ENCODE peak calls at places on chromosomes 11 and 22, in seven cellular contexts. P, U, K, V, C, B and N are unnamed samples.

GRCh38 chr11:93737904-93738612 is 3.2 kb downstream of the TAF1D start:
- DNase-seq in P (no peak), U (no peak), K (no peak), V (no peak), C (peak; percentile 42), B (no peak), N (no peak)

GRCh38 chr11:58905716-58906547 is 33.4 kb upstream of the GLYATL1 start:
- DNase-seq in P (peak; percentile 47), U (peak; percentile 87), K (no peak), V (no peak), C (no peak), B (peak; percentile 63), N (peak; percentile 82)

GRCh38 chr11:4048340-4048739 is 46.3 kb upstream of the RRM1 start:
- DNase-seq in P (no peak), U (no peak), K (no peak), V (no peak), C (no peak), B (no peak), N (no peak)

GRCh38 chr11:11931461-11932055 is 76.9 kb downstream of the DKK3 start:
- DNase-seq in P (no peak), U (no peak), K (peak; percentile 38), V (no peak), C (peak; percentile 40), B (no peak), N (no peak)

GRCh38 chr11:35873721-35874120 is 70.1 kb upstream of the LDLRAD3 start:
- DNase-seq in P (no peak), U (no peak), K (no peak), V (peak; percentile 49), C (no peak), B (no peak), N (no peak)

GRCh38 chr11:126718319-126718718 is 282.3 kb downstream of the KIRREL3 start:
- DNase-seq in P (no peak), U (no peak), K (no peak), V (no peak), C (no peak), B (no peak), N (no peak)

GRCh38 chr11:23957309-23957708 is 539.5 kb upstream of the LUZP2 start:
- DNase-seq in P (no peak), U (no peak), K (no peak), V (no peak), C (no peak), B (no peak), N (no peak)

GRCh38 chr11:115653926-115654325 is 149.7 kb upstream of the CADM1 start:
- DNase-seq in P (no peak), U (no peak), K (no peak), V (no peak), C (no peak), B (no peak), N (no peak)

GRCh38 chr22:25448435-25449051 is 115.9 kb upstream of the GRK3 start:
- DNase-seq in P (no peak), U (no peak), K (no peak), V (no peak), C (peak; percentile 28), B (no peak), N (peak; percentile 15)

GRCh38 chr22:46942816-46943783 is 180.7 kb downstream of the TBC1D22A start:
- DNase-seq in P (no peak), U (peak; percentile 87), K (no peak), V (no peak), C (no peak), B (peak; percentile 41), N (no peak)

GRCh38 chr22:19183216-19183615 is 4.7 kb upstream of the SLC25A1 start:
- DNase-seq in P (no peak), U (no peak), K (no peak), V (no peak), C (no peak), B (no peak), N (no peak)

GRCh38 chr11:45180888-45181594 is 34.6 kb downstream of the PRDM11 start:
- DNase-seq in P (peak; percentile 48), U (peak; percentile 92), K (peak; percentile 31), V (peak; percentile 89), C (peak; percentile 14), B (peak; percentile 64), N (peak; percentile 66)

GRCh38 chr11:3022982-3023381 is 30.9 kb upstream of the NAP1L4 start:
- DNase-seq in P (no peak), U (no peak), K (no peak), V (no peak), C (no peak), B (no peak), N (no peak)

GRCh38 chr11:73521621-73522020 is 76.3 kb downstream of the FAM168A start:
- DNase-seq in P (no peak), U (no peak), K (peak; percentile 68), V (no peak), C (peak; percentile 33), B (no peak), N (peak; percentile 6)

GRCh38 chr11:107576497-107577086 is 11.1 kb upstream of the ALKBH8 start:
- DNase-seq in P (peak; percentile 26), U (no peak), K (no peak), V (no peak), C (peak; percentile 52), B (no peak), N (peak; percentile 59)

DNA sequence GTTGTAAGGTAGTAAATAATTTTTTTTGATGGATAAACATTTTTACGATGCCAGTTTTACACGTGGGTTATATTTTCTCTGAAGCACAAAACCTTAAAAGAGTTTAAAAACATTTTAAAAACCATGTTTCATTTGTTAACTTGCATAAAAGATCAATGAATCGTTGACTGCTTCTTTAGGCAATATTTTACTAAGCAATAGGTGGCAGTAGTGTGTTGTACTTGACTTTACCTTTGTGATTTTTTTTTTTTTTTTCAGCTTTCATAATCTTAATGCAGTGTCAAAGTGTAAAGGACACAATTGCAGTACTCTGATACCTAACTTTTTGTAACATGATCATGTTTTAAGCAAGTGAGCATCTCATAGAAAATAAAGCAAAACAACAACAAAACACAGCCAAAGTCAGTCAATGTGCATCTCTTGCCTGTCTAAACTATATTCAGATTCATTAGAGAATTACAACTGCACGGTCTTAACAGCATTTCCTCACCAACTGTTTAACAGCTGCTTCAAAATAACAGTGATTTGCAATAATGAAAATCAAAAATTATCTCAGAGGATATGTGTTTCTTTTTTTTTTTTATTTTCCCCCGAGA is 27.7 kb downstream of the DNAJC24 start:
- DNase-seq in P (no peak), U (no peak), K (no peak), V (no peak), C (peak; percentile 17), B (no peak), N (no peak)
- TF ChIP-seq CTCF in P (peak; percentile 72), U (no peak), K (peak; percentile 72), V (no peak), C (peak; percentile 46), B (peak; percentile 70), N (peak; percentile 44)

DNA sequence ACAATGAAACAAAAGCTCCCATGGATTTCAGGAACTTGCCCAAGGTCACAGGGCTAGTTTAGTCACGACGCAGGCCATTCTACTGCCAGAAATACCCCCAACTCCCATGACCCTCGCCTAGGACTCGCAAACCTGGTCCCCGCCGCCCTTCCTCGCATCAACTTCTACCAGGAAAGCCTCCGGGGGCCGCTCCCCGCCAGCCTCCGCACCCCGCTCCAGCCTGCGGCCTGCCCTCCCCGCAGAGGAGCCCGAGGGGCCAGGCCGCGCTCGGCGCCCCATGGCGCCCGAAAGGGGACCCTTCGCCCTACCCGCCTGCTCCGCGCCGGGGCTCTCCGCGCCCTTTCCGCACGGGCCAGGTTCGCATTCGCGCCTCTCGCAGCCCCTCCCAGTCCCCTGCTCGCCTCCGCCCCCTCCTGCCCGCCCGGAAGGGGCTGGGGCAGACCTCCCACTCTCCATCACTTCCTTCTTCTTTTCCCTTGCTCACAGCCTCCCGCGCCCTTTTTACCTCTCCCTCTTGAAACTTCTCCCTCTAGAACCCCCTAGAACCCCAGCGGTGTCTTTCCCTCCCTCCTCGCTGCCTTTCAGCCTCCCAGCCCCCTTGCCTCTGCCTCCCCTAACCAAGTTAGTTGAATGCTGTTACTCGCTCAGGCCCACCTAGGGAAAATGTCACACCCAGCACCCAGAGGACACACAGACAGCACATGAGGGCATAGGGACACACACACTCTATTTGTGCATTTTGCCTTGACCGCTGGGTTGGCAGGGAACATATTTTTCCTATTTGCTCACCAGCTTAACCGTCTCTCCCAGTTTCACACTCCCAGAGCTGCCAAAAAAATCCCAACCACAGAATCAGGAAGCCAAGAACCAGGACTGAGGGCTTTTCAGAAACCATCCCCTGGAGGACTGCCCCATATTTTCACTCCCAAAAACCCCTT is at the start of gene SLC43A3:
- DNase-seq in P (peak; percentile 27), U (peak; percentile 96), K (no peak), V (peak; percentile 87), C (peak; percentile 89), B (peak; percentile 75), N (peak; percentile 73)
- TF ChIP-seq CTCF in P (peak; percentile 6), U (no peak), K (no peak), V (no peak), C (no peak), B (no peak), N (no peak)

DNA sequence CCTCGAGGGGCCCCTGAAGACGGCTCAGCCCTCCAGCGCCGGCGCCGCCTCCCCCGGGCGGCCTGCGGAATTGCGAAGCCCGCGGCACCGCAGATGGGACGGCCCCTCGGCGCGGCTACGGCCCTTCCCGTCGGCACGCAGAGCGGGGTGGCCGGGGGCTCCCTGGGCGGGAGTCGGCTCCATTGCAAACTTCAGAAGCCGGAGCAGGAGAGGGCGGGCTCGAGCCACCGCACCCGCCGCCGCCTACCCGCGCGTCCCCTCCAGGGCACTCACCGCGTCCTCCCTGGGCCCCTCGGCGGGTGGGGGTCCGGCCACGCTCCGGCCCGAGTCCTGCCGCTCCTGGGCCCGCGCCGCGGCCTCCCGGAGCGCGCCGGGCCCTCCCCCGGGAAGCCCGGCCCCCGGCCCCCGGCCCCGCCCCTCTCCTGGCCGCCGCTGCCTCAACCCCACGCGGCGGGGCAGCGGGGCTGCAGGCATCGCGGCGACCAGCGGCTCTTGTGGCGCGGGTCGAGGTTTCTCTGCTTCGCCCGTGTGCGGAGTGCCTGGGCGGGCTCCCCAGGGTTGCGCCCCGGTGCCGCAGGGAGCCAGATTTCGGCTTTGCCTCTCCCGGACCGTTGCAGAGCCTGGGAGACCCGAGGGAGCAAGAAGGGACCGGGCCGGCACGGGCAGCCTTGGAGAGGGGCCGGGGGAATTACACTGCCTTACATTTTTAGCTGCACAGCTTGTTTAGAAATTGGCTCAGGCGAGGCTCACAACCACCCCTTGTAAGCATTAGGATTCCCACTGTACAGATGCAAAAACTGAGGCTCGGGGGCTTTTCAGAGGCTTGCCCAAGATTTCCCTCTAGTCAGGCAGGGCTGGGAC is at the start of gene PACSIN3:
- DNase-seq in P (peak; percentile 55), U (no peak), K (no peak), V (no peak), C (peak; percentile 45), B (peak; percentile 69), N (peak; percentile 75)
- TF ChIP-seq CTCF in P (no peak), U (no peak), K (no peak), V (no peak), C (no peak), B (no peak), N (no peak)

GRCh38 chr11:68213135-68213515 is at the start of gene KMT5B:
- DNase-seq in P (no peak), U (peak; percentile 91), K (peak; percentile 12), V (no peak), C (peak; percentile 81), B (peak; percentile 78), N (peak; percentile 83)

GRCh38 chr11:68212421-68213134 is 518 bp downstream of the KMT5B start:
- DNase-seq in P (peak; percentile 54), U (peak; percentile 94), K (peak; percentile 37), V (peak; percentile 83), C (peak; percentile 88), B (peak; percentile 72), N (peak; percentile 76)

GRCh38 chr11:68215087-68215445 is 2.0 kb upstream of the KMT5B start:
- DNase-seq in P (no peak), U (no peak), K (no peak), V (no peak), C (peak; percentile 21), B (no peak), N (no peak)

GRCh38 chr11:68214173-68215086 is 1.3 kb upstream of the KMT5B start:
- DNase-seq in P (peak; percentile 48), U (peak; percentile 89), K (no peak), V (no peak), C (no peak), B (no peak), N (peak; percentile 44)

GRCh38 chr11:68213555-68214172 is 568 bp upstream of the KMT5B start:
- DNase-seq in P (peak; percentile 81), U (peak; percentile 96), K (peak; percentile 86), V (peak; percentile 85), C (peak; percentile 97), B (peak; percentile 90), N (peak; percentile 85)
- TF ChIP-seq CTCF in P (no peak), U (no peak), K (no peak), V (no peak), C (no peak), B (peak; percentile 15), N (no peak)